ENCODE peak calls at places on chromosome 22, in seven cellular contexts. N is fibroblast of mammary gland; O is AG10803; C is CD8-positive, alpha-beta memory T cell; U is colonic mucosa; Q is iPS DF 6.9; H is foreskin fibroblast. Z is an unnamed sample.

GRCh38 chr22:24156915-24157782 is 24.1 kb upstream of the SUSD2 start:
- DNase-seq in N (peak; percentile 72), O (peak; percentile 71), C (peak; percentile 87), U (peak; percentile 90), Q (peak; percentile 87), H (peak; percentile 68), Z (peak; percentile 69)

GRCh38 chr22:42412744-42413220 is 19.4 kb downstream of the NFAM1 start:
- DNase-seq in N (no peak), O (no peak), C (no peak), U (no peak), Q (no peak), H (no peak), Z (no peak)

GRCh38 chr22:19242699-19243098 is 48.8 kb downstream of the CLTCL1 start:
- DNase-seq in N (no peak), O (no peak), C (no peak), U (no peak), Q (no peak), H (no peak), Z (no peak)

GRCh38 chr22:29954203-29954855 is 71.4 kb downstream of the MTMR3 start:
- DNase-seq in N (no peak), O (no peak), C (no peak), U (no peak), Q (no peak), H (no peak), Z (no peak)

GRCh38 chr22:49371325-49372110 is 456.2 kb downstream of the BRD1 start:
- DNase-seq in N (no peak), O (no peak), C (no peak), U (peak; percentile 6), Q (no peak), H (no peak), Z (no peak)

GRCh38 chr22:50083462-50084081 is 1.7 kb downstream of the MLC1 start:
- DNase-seq in N (no peak), O (no peak), C (no peak), U (no peak), Q (no peak), H (no peak), Z (no peak)

GRCh38 chr22:23822101-23822671 is 16.6 kb downstream of the DERL3 start:
- DNase-seq in N (no peak), O (no peak), C (no peak), U (no peak), Q (no peak), H (no peak), Z (no peak)

GRCh38 chr22:50281957-50282356 is 11.8 kb upstream of the MAPK11 start:
- DNase-seq in N (no peak), O (no peak), C (no peak), U (no peak), Q (no peak), H (no peak), Z (no peak)

GRCh38 chr22:50032109-50032871 is 19.7 kb upstream of the IL17REL start:
- DNase-seq in N (no peak), O (no peak), C (no peak), U (no peak), Q (no peak), H (no peak), Z (no peak)

GRCh38 chr22:32754413-32755041 is 47.0 kb upstream of the TIMP3 start:
- DNase-seq in N (peak; percentile 76), O (peak; percentile 51), C (no peak), U (no peak), Q (no peak), H (peak; percentile 20), Z (peak; percentile 78)

GRCh38 chr22:26568207-26568706 is 21.7 kb downstream of the TPST2 start:
- DNase-seq in N (no peak), O (peak; percentile 20), C (no peak), U (no peak), Q (peak; percentile 64), H (no peak), Z (no peak)

GRCh38 chr22:30196141-30196866 is 50.3 kb downstream of the LIF start:
- DNase-seq in N (peak; percentile 100), O (peak; percentile 99), C (no peak), U (peak; percentile 65), Q (peak; percentile 55), H (peak; percentile 99), Z (peak; percentile 100)

GRCh38 chr22:41478891-41479521 is 10.1 kb downstream of the ACO2 start:
- DNase-seq in N (peak; percentile 93), O (peak; percentile 42), C (no peak), U (no peak), Q (no peak), H (peak; percentile 57), Z (peak; percentile 33)

GRCh38 chr22:37750596-37751162 is 53.8 kb downstream of the TRIOBP start:
- DNase-seq in N (no peak), O (no peak), C (no peak), U (no peak), Q (no peak), H (no peak), Z (no peak)

GRCh38 chr22:36123673-36124630 is 36.6 kb downstream of the APOL3 start:
- DNase-seq in N (peak; percentile 94), O (peak; percentile 94), C (peak; percentile 88), U (peak; percentile 95), Q (peak; percentile 87), H (peak; percentile 93), Z (peak; percentile 96)
- H3K4me3 ChIP-seq in N (peak overlapping the region; percentile 23), O (peak overlapping the region; percentile 41), C (peak overlapping the region; percentile 60), U (peak overlapping the region; percentile 17), Q (no peak overlapping the region), H (peak overlapping the region; percentile 44), Z (no peak overlapping the region)

GRCh38 chr22:47630741-47631534 is 868.5 kb downstream of the TBC1D22A start:
- DNase-seq in N (no peak), O (no peak), C (no peak), U (no peak), Q (no peak), H (no peak), Z (no peak)
- H3K4me3 ChIP-seq in N (no peak overlapping the region), O (no peak overlapping the region), C (no peak overlapping the region), U (no peak overlapping the region), Q (no peak overlapping the region), H (no peak overlapping the region), Z (no peak overlapping the region)

GRCh38 chr22:45505991-45506743 is 3.5 kb downstream of the FBLN1 start:
- DNase-seq in N (no peak), O (no peak), C (no peak), U (no peak), Q (no peak), H (no peak), Z (no peak)

GRCh38 chr22:45503816-45504702 is 1.4 kb downstream of the FBLN1 start:
- DNase-seq in N (peak; percentile 69), O (peak; percentile 57), C (no peak), U (no peak), Q (peak; percentile 50), H (peak; percentile 40), Z (peak; percentile 33)

GRCh38 chr22:45503071-45503815 is 560 bp downstream of the FBLN1 start:
- DNase-seq in N (no peak), O (no peak), C (no peak), U (no peak), Q (no peak), H (no peak), Z (no peak)

GRCh38 chr22:45506961-45507360 is 4.3 kb downstream of the FBLN1 start:
- DNase-seq in N (no peak), O (no peak), C (no peak), U (no peak), Q (no peak), H (no peak), Z (no peak)

GRCh38 chr22:45504703-45505341 is 2.1 kb downstream of the FBLN1 start:
- DNase-seq in N (no peak), O (peak; percentile 50), C (no peak), U (no peak), Q (no peak), H (no peak), Z (peak; percentile 55)
- H3K4me3 ChIP-seq in N (peak overlapping the region; percentile 95), O (peak overlapping the region; percentile 92), C (no peak overlapping the region), U (peak overlapping the region; percentile 9), Q (peak overlapping the region; percentile 93), H (peak overlapping the region; percentile 99), Z (peak overlapping the region; percentile 26)

GRCh38 chr22:43861529-43861928 is 784 bp downstream of the SULT4A1 start:
- DNase-seq in N (peak; percentile 19), O (no peak), C (no peak), U (no peak), Q (no peak), H (no peak), Z (peak; percentile 39)
- H3K4me3 ChIP-seq in N (no peak overlapping the region), O (no peak overlapping the region), C (no peak overlapping the region), U (no peak overlapping the region), Q (peak overlapping the region; percentile 75), H (peak overlapping the region; percentile 2), Z (peak overlapping the region; percentile 57)

DNA sequence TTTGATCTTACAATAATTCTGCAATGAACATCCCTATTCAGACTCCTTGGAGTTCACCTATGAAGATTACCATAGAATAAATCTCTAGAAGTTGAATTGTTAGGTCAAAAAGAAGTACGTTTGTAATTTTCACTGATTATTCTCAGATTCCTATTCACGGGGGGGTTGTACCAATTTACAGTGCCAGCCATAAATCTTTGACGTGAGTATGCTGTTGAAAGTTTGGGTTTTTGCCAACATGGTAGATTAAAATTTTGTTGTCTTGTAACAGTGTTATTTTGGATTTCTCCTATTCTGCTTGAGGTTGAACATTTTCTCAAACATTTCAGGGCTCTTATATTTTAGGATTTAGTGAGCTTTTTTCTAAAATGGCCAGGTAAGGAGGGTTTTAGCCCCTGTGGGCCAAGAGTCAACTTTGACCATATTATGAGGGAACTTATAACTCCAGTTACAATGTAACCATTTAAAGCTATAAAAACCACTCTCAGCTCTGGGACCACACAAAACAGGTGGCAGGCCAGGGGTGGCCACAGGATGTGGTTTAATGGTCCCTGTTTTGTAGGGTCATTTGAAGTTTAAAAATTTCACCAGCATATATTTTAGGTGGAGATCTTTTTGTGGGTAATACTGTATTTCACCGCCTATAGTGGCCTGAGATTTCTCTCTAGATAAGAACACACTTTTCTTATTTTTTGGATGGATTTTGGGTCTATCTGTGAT is 25.8 kb downstream of the GGTLC2 start:
- DNase-seq in N (no peak), O (no peak), C (no peak), U (no peak), Q (no peak), H (no peak), Z (no peak)
- H3K4me3 ChIP-seq in N (no peak overlapping the region), O (no peak overlapping the region), C (no peak overlapping the region), U (no peak overlapping the region), Q (no peak overlapping the region), H (no peak overlapping the region), Z (no peak overlapping the region)

GRCh38 chr22:20517422-20517821 is 10.0 kb downstream of the MED15 start:
- DNase-seq in N (no peak), O (no peak), C (no peak), U (no peak), Q (no peak), H (no peak), Z (no peak)

GRCh38 chr22:20522134-20522827 is 14.9 kb downstream of the MED15 start:
- DNase-seq in N (no peak), O (no peak), C (no peak), U (no peak), Q (no peak), H (no peak), Z (no peak)

GRCh38 chr22:20520093-20520511 is 12.7 kb downstream of the MED15 start:
- DNase-seq in N (peak; percentile 87), O (peak; percentile 38), C (no peak), U (no peak), Q (no peak), H (no peak), Z (peak; percentile 38)

GRCh38 chr22:20517841-20518592 is 10.6 kb downstream of the MED15 start:
- DNase-seq in N (no peak), O (no peak), C (no peak), U (no peak), Q (no peak), H (no peak), Z (no peak)

GRCh38 chr22:20519558-20519957 is 12.1 kb downstream of the MED15 start:
- DNase-seq in N (no peak), O (no peak), C (no peak), U (no peak), Q (no peak), H (no peak), Z (no peak)
- H3K4me3 ChIP-seq in N (no peak overlapping the region), O (no peak overlapping the region), C (no peak overlapping the region), U (no peak overlapping the region), Q (no peak overlapping the region), H (no peak overlapping the region), Z (no peak overlapping the region)

GRCh38 chr22:39559456-39560105 is 11.0 kb upstream of the CACNA1I start:
- DNase-seq in N (no peak), O (peak; percentile 13), C (no peak), U (no peak), Q (peak; percentile 47), H (peak; percentile 19), Z (no peak)
- H3K4me3 ChIP-seq in N (no peak overlapping the region), O (no peak overlapping the region), C (no peak overlapping the region), U (no peak overlapping the region), Q (no peak overlapping the region), H (no peak overlapping the region), Z (no peak overlapping the region)

Z was measured in fibroblast of pulmonary artery.